ENCODE peak calls at places on chromosomes 3 and 15, in six cellular contexts. O is effector memory CD4-positive, alpha-beta T cell; B is fibroblast of lung; I is K562; W is sigmoid colon; P is PC-3. N is an unnamed sample. For H3K4me1 and H3K27me3, the result is how much of the 10 kb centered on the place peaks cover.

GRCh38 chr15:85000189-85000864 is 18.7 kb downstream of the PDE8A start:
- DNase-seq in O (no peak), B (no peak), I (no peak), W (no peak), P (no peak), N (no peak)

GRCh38 chr3:113741086-113741485 is 5.0 kb downstream of the NAA50 start:
- DNase-seq in O (no peak), B (no peak), I (no peak), W (no peak), P (no peak), N (no peak)

GRCh38 chr15:56356616-56357015 is 8.6 kb upstream of the TEX9 start:
- DNase-seq in O (no peak), B (peak), I (no peak), W (no peak), P (peak), N (no peak)

GRCh38 chr3:37940242-37940908 is 50.2 kb upstream of the VILL start:
- DNase-seq in O (no peak), B (no peak), I (no peak), W (no peak), P (no peak), N (no peak)

GRCh38 chr3:72836923-72837322 is 11.3 kb downstream of the SHQ1 start:
- DNase-seq in O (no peak), B (no peak), I (no peak), W (peak), P (no peak), N (no peak)

GRCh38 chr3:124567168-124567567 is 163.1 kb upstream of the UMPS start:
- DNase-seq in O (no peak), B (no peak), I (no peak), W (no peak), P (no peak), N (no peak)

GRCh38 chr15:48647963-48648362 is 2.5 kb upstream of the FBN1 start:
- DNase-seq in O (no peak), B (peak), I (no peak), W (no peak), P (peak), N (no peak)

GRCh38 chr15:63387741-63388468 is 6.3 kb upstream of the CA12 start:
- DNase-seq in O (no peak), B (no peak), I (no peak), W (no peak), P (no peak), N (no peak)

GRCh38 chr15:32029862-32030781 is at the start of gene CHRNA7:
- DNase-seq in O (no peak), B (peak), I (peak), W (peak), P (peak), N (no peak)

GRCh38 chr15:65300924-65301441 is 3.5 kb upstream of the RNU5B-1 start:
- DNase-seq in O (no peak), B (no peak), I (no peak), W (no peak), P (no peak), N (no peak)

GRCh38 chr3:4826237-4827100 is 152.8 kb upstream of the BHLHE40 start:
- DNase-seq in O (no peak), B (peak), I (no peak), W (peak), P (no peak), N (no peak)

GRCh38 chr3:106745344-106746168 is 631.7 kb upstream of the CCDC54 start:
- DNase-seq in O (no peak), B (peak), I (no peak), W (no peak), P (no peak), N (no peak)

GRCh38 chr3:172561894-172562664 is 38.8 kb upstream of the TNFSF10 start:
- DNase-seq in O (no peak), B (no peak), I (no peak), W (no peak), P (peak), N (no peak)

GRCh38 chr3:98185180-98185579 is 18.7 kb downstream of the OR5H15 start:
- DNase-seq in O (no peak), B (no peak), I (no peak), W (no peak), P (no peak), N (no peak)

GRCh38 chr15:77514635-77515421 is 94.1 kb downstream of the HMG20A start:
- DNase-seq in O (no peak), B (no peak), I (no peak), W (peak), P (no peak), N (no peak)

GRCh38 chr3:99474776-99475175 is 163.6 kb upstream of the COL8A1 start:
- DNase-seq in O (no peak), B (no peak), I (no peak), W (no peak), P (no peak), N (no peak)

GRCh38 chr3:105836533-105836932 is 32.3 kb downstream of the CBLB start:
- DNase-seq in O (no peak), B (peak), I (no peak), W (no peak), P (peak), N (no peak)

GRCh38 chr3:118968111-118968510 is 66.5 kb downstream of the IGSF11 start:
- DNase-seq in O (no peak), B (no peak), I (no peak), W (no peak), P (no peak), N (no peak)

GRCh38 chr3:44833394-44833793 is 28.3 kb upstream of the TMEM42 start:
- DNase-seq in O (no peak), B (no peak), I (no peak), W (no peak), P (no peak), N (no peak)

GRCh38 chr15:96225642-96226259 is 104.7 kb upstream of the NR2F2 start:
- DNase-seq in O (no peak), B (no peak), I (no peak), W (no peak), P (no peak), N (no peak)

GRCh38 chr3:35664460-35664919 is 25.2 kb downstream of the ARPP21 start:
- DNase-seq in O (no peak), B (peak), I (no peak), W (peak), P (no peak), N (no peak)

GRCh38 chr3:85304360-85304964 is 345.7 kb downstream of the CADM2 start:
- DNase-seq in O (no peak), B (peak), I (peak), W (no peak), P (peak), N (no peak)

GRCh38 chr3:160376681-160377080 is 22.3 kb downstream of the IFT80 start:
- DNase-seq in O (no peak), B (peak), I (no peak), W (no peak), P (peak), N (no peak)

GRCh38 chr3:43194490-43195115 is 88.7 kb upstream of the POMGNT2 start:
- DNase-seq in O (no peak), B (no peak), I (no peak), W (no peak), P (no peak), N (peak)

GRCh38 chr3:149390772-149391212 is 13.3 kb upstream of the TM4SF1 start:
- DNase-seq in O (no peak), B (peak), I (no peak), W (no peak), P (peak), N (no peak)

GRCh38 chr3:21017115-21017852 is 733.7 kb downstream of the ZNF385D start:
- DNase-seq in O (no peak), B (no peak), I (no peak), W (no peak), P (peak), N (no peak)

GRCh38 chr15:90934256-90934948 is 683 bp upstream of the UNC45A start:
- DNase-seq in O (peak), B (peak), I (peak), W (peak), P (peak), N (peak)

GRCh38 chr3:43632269-43632733 is 10.5 kb upstream of the ANO10 start:
- DNase-seq in O (no peak), B (peak), I (peak), W (no peak), P (peak), N (no peak)

GRCh38 chr15:95134306-95135100 is 903.1 kb downstream of the MCTP2 start:
- DNase-seq in O (no peak), B (peak), I (no peak), W (no peak), P (no peak), N (no peak)

DNA sequence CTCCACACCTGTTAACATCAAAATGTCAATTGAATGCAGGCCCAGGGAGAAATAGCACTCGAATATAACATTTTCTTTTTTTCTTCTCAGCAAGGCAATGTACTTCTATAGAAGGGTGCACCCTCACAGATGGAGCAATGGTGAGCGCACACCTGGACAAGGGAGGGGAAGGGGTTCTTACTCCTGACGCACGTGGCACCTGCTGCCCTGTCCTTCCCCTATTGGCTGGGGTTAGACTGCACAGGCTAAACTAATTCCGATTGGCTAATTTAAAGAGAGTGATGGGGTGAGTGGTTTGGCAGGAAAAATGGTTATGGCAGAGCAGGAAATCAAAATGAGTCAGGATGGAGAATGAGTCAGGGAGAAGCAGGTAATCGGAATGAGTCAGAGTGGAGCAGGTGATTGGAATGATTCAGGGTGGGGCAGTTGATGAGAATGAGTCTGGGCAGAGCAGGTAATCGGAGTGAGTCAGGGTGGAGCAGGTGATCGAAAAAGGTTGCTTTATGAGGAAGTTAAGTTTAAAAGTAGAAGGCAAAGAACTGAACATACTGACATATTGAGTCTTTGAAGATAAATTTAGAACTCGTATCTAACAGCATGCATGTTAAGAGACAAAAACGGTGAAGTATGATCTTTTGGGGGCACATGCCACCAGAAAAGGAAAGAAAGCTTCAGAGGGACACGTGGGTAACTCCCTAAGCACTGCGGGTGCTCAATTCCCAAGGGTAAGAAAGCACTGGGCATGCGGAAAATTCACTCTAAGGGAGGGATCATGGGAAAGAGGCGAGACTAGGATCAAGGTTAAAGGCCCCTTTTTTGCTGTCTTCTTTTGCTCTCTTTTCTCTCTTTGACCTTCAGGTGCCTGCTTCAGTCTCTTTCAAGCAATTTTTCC is 72.9 kb upstream of the GALNT15 start:
- DNase-seq in O (no peak), B (peak), I (no peak), W (no peak), P (peak), N (no peak)
- H3K27ac ChIP-seq in O (no peak), B (peak), I (no peak), W (no peak), P (peak), N (no peak)

GRCh38 chr15:40118473-40118872 is 9.8 kb upstream of the BMF start:
- DNase-seq in O (no peak), B (peak), I (no peak), W (no peak), P (peak), N (no peak)

GRCh38 chr15:40111888-40112287 is 3.2 kb upstream of the BMF start:
- DNase-seq in O (no peak), B (no peak), I (no peak), W (no peak), P (no peak), N (no peak)

GRCh38 chr15:40112789-40113188 is 4.1 kb upstream of the BMF start:
- DNase-seq in O (no peak), B (no peak), I (no peak), W (no peak), P (no peak), N (no peak)

GRCh38 chr15:40114218-40114617 is 5.5 kb upstream of the BMF start:
- DNase-seq in O (no peak), B (no peak), I (no peak), W (no peak), P (no peak), N (no peak)

DNA sequence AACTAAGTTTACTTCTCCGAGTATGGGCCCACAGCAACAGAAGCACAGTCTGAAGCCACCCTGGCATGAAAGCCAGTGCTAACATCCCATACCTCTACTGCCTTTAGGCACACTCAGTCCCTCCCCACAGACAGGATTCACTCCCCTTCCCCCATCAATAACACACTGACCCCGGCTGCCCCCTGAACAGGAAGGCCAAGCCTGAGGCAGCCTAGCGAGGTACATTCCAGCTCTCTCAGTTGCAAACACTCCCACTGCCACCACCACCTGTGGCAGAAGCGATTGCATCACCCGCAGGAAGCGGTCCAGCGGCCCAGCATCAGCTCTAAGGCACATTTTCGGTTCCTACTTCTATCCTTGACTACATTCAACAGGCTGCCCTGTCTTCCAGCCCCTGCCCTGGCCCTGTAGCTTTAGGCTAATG is 7.0 kb upstream of the BMF start:
- DNase-seq in O (no peak), B (no peak), I (no peak), W (no peak), P (peak), N (no peak)
- H3K4me1 ChIP-seq in O (under half), B (under half), I (under half), W (under half), P (under half), N (under half)

DNA sequence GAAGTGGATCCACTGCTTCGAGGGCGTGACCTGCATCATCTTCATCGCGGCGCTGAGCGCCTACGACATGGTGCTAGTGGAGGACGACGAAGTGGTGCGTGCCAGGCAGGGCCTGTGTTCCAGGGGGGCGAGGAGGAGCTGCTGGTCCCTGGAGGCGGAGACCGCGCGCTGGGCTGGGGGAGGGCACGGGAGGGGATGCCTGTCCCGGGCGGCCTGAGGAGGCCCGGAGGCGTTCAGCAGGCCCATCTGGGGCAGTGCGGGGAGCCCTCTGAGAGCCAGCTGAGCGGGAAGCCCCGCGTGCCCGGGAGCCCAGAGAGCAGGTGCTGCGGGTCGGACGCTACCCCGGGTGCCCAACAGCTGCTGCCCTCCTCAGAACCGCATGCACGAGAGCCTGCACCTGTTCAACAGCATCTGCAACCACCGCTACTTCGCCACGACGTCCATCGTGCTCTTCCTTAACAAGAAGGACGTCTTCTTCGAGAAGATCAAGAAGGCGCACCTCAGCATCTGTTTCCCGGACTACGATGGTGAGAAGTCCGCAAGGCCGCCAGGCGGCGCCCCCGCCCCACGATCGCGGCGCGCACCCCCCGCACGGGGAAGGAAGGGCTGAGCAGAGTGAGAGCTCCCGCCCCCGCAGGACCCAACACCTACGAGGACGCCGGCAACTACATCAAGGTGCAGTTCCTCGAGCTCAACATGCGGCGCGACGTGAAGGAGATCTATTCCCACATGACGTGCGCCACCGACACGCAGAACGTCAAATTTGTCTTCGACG is 2.9 kb downstream of the GNAT1 start:
- DNase-seq in O (peak), B (peak), I (peak), W (peak), P (peak), N (peak)
- H3K27me3 ChIP-seq in O (under half), B (under half), I (under half), W (under half), P (under half), N (under half)

DNA sequence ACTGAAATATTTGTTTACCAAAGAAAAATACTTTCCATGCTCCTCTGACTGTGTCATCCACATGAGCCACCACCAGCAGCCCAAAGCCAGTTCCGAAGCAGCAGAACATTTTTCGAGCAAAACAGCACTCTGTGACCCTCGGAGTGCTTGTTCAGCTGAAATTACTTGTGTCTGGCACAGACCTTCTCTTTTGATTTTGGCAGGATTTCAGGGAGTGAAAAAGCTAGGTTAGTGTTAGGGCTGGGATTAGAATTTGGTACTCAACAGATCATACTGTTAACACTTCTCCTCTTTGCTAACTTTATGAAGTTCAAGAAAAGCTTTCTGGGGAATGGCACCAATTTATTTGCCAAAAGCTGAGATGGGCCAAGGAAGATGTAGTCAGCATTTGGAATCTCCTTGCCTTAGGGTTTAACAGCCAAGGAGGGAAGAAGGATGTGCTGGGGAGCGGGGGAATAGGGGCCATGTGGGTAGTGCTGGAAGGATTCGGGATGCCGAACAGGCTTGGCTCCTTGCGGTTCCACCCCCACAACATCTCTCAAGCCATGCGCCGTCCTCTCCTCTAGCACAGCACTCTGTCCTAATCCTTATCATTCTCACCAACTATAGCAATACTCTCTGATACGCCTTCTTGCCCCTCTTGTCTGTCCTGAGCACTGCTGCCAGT is 55.1 kb upstream of the TRA2B start:
- DNase-seq in O (no peak), B (peak), I (no peak), W (no peak), P (no peak), N (no peak)
- H3K27ac ChIP-seq in O (no peak), B (peak), I (no peak), W (no peak), P (no peak), N (no peak)

GRCh38 chr15:89827821-89828220 is 13.2 kb upstream of the ANPEP start:
- DNase-seq in O (no peak), B (no peak), I (no peak), W (no peak), P (no peak), N (no peak)

GRCh38 chr15:89826671-89827655 is 12.3 kb upstream of the ANPEP start:
- DNase-seq in O (no peak), B (no peak), I (no peak), W (no peak), P (no peak), N (no peak)

GRCh38 chr15:89829616-89830440 is 15.2 kb upstream of the ANPEP start:
- DNase-seq in O (no peak), B (no peak), I (no peak), W (no peak), P (peak), N (no peak)

GRCh38 chr15:89829161-89829560 is 14.5 kb upstream of the ANPEP start:
- DNase-seq in O (no peak), B (no peak), I (no peak), W (no peak), P (no peak), N (no peak)

GRCh38 chr15:89828324-89829145 is 13.9 kb upstream of the ANPEP start:
- DNase-seq in O (no peak), B (peak), I (no peak), W (peak), P (no peak), N (no peak)
- H3K4me1 ChIP-seq in O (under half), B (under half), I (under half), W (under half), P (half or more), N (under half)

N was measured in naive thymus-derived CD4-positive, alpha-beta T cell.